ENCODE peak calls at places on chromosomes 11 and 22, in four cellular contexts. R is GM23338, P is fibroblast of lung, J is mammary epithelial cell. W is an unnamed sample.

GRCh38 chr22:45205624-45205925 is 35.1 kb downstream of the KIAA0930 start:
- DNase-seq in R (no peak), P (no peak), J (no peak), W (no peak)

GRCh38 chr22:32795214-32795596 is 6.3 kb upstream of the TIMP3 start:
- DNase-seq in R (no peak), P (no peak), J (no peak), W (no peak)

GRCh38 chr22:46681010-46681409 is 57.0 kb downstream of the CERK start:
- DNase-seq in R (peak), P (no peak), J (no peak), W (no peak)

GRCh38 chr11:86184728-86185127 is 59.8 kb upstream of the EED start:
- DNase-seq in P (no peak), J (no peak), R (no peak), W (no peak)

GRCh38 chr11:20397281-20397680 is 9.8 kb downstream of the PRMT3 start:
- DNase-seq in J (peak), R (peak), P (peak), W (no peak)

GRCh38 chr11:8717876-8718753 is 35.5 kb downstream of the RPL27A start:
- DNase-seq in J (peak), P (peak), R (no peak), W (peak)

GRCh38 chr11:121452609-121453150 is at the start of gene SORL1-AS1:
- DNase-seq in P (no peak), J (peak), R (peak), W (no peak)

GRCh38 chr11:67098799-67099198 is 20.3 kb upstream of the KDM2A start:
- DNase-seq in P (no peak), R (no peak), J (no peak), W (no peak)

GRCh38 chr22:37239336-37240239 is 4.5 kb downstream of the RAC2 start:
- DNase-seq in R (no peak), J (no peak), P (no peak), W (no peak)

GRCh38 chr11:86508604-86509471 is 134.2 kb downstream of the CCDC81 start:
- DNase-seq in R (no peak), J (peak), P (peak), W (no peak)

GRCh38 chr11:123362941-123363340 is 67.1 kb upstream of the GRAMD1B start:
- DNase-seq in J (no peak), R (no peak), P (no peak), W (no peak)

GRCh38 chr22:30743257-30744020 is 48.8 kb downstream of the OSBP2 start:
- DNase-seq in R (no peak), J (no peak), P (no peak), W (no peak)

DNA sequence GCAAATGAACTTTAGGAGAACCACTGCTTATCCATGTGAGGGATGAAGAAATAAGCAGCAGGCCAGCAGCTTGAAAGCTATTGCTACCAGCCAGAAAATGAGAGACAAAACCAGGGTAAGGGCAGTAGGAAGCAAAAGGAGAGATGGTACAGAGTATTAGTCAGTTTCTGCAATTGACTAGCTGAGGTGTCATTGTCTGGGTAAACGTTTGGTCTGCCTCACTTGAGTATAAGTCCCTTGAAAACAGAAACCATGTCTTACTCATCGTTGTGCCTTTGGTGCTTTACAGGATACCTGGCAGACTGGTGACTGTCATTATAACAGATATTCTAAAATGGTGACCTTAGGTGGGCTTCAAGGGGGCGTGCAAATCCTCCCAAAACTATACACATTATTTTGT is 63.9 kb upstream of the USP47 start:
- DNase-seq in J (no peak), R (no peak), P (no peak), W (no peak)
- H2AFZ ChIP-seq in J (no peak), R (no peak), P (no peak), W (no peak)

GRCh38 chr11:45917286-45917622 is 423 bp downstream of the PEX16 start:
- DNase-seq in R (no peak), P (no peak), J (no peak), W (no peak)

GRCh38 chr11:45915446-45915845 is 2.2 kb downstream of the PEX16 start:
- DNase-seq in P (no peak), J (no peak), R (no peak), W (no peak)

GRCh38 chr11:45913514-45913913 is 4.2 kb downstream of the PEX16 start:
- DNase-seq in R (no peak), P (no peak), J (no peak), W (no peak)

GRCh38 chr11:45917623-45918330 is at the start of gene PEX16:
- DNase-seq in J (peak), P (peak), R (peak), W (peak)

DNA sequence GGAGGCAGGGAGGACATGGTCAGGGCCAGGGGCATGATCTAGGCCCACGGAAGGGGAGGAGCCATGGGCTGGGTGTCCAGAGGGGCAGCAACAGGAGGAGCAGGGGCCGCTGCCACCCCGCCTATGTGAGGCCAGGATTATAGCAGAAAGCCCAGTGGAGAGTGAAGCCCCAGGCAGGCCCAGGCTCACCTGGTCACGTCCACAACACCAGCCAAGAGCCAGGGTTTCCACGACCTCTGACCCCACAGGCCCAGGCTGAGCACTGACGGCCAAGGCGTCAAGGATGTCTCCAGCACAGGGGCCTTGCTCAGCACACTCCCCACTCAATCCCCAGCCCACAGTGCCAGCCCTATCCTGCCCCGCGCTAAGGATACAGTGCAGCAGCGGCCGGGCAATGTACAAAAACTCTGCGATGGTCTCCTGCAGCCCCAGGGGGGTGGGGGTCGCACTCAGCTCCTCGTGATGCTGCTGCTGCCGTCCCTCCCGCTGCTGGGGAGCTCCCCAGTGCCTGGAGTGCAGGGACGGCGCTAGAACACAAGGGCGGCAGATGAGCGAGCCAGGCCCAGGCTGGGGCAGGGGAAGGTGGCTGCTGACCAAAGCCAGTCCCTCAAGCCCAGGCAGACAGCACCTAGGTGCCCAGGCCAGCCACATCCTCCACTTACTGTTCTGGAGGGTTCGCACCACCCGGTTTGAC is 3.6 kb downstream of the PEX16 start:
- DNase-seq in J (no peak), R (no peak), P (no peak), W (no peak)
- H3K27ac ChIP-seq in J (no peak), R (no peak), P (no peak), W (no peak)

DNA sequence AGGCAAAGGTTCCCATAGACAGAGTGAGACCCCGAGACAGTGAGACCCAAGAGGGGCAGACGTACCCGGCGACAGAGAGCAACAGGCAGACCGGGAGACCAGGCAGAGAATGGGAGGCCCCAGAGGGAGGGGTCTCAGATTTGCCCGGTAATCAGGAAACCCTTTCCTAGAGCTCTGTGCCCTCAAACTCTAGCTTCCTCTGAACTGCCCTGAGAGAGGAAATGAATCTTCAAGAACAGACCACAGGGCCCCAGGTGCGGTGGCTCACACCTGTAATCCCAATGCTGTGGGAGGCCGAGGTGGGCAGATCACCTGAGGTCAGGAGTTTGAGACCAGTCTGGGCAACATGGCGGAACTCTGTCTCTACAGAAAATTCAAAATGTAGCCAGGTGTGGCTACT is 47.7 kb downstream of the RPUSD4 start:
- DNase-seq in R (no peak), P (no peak), J (no peak), W (no peak)
- H2AFZ ChIP-seq in R (no peak), P (no peak), J (no peak), W (no peak)

DNA sequence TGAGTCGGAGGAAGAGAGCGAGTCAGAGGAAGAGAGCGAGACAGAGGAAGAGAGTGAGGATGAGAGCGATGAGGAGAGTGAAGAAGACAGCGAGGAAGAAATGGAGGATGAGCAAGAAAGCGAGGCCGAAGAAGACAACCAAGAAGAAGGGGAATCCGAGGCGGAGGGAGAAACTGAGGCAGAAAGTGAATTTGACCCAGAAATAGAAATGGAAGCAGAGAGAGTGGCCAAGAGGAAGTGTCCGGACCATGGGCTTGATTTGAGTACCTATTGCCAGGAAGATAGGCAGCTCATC is 780 bp downstream of the TRIM44 start:
- DNase-seq in R (no peak), J (no peak), P (no peak), W (no peak)
- H3K27ac ChIP-seq in R (no peak), J (peak), P (peak), W (peak)

DNA sequence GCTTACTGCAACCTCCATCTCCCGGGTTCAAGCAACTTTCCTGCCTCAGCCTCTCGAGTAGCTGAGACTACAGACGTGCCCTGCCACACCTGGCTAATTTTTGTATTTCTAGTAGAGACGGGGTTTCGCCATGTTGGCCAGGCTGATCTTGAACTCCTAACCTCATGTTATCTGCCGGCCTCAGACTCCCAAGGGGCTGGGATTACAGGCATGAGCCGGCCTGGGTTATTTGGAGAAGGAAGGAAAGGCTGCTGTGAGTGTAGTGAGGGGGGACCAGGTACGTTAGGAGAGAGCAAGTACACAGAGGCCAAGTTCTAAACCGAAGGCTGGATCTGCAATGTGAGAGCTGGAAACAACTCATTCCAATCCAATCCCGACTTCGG is 453 bp downstream of the BATF2 start:
- DNase-seq in R (no peak), P (no peak), J (no peak), W (no peak)
- H2AFZ ChIP-seq in R (peak), P (peak), J (peak), W (peak)

W was measured in PC-9.